ENCODE peak calls at places on chromosome 5, in four cellular contexts. One of them, this sample, is unnamed.

GRCh38 chr5:151157426-151158286 is at the start of gene ANXA6:
- DNase-seq in K562: peak
- DNase-seq in A549: peak
- DNase-seq in WTC11: peak
- DNase-seq in this sample: peak

GRCh38 chr5:87722286-87722685 is 309.6 kb upstream of the CCNH start:
- DNase-seq in A549: no peak
- DNase-seq in K562: no peak
- DNase-seq in WTC11: no peak
- DNase-seq in this sample: no peak

GRCh38 chr5:110817437-110817836 is 78.6 kb downstream of the SLC25A46 start:
- DNase-seq in WTC11: no peak
- DNase-seq in A549: no peak
- DNase-seq in K562: peak
- DNase-seq in this sample: no peak

GRCh38 chr5:19855453-19855852 is 132.5 kb downstream of the CDH18 start:
- DNase-seq in A549: no peak
- DNase-seq in WTC11: no peak
- DNase-seq in K562: no peak
- DNase-seq in this sample: no peak

GRCh38 chr5:175214152-175214551 is 229.8 kb downstream of the DRD1 start:
- DNase-seq in K562: no peak
- DNase-seq in WTC11: no peak
- DNase-seq in A549: peak
- DNase-seq in this sample: no peak

GRCh38 chr5:56012281-56012963 is 17.7 kb upstream of the IL6ST start:
- DNase-seq in K562: no peak
- DNase-seq in WTC11: no peak
- DNase-seq in A549: no peak
- DNase-seq in this sample: peak

GRCh38 chr5:40906351-40906751 is 2.9 kb upstream of the C7 start:
- DNase-seq in WTC11: no peak
- DNase-seq in K562: no peak
- DNase-seq in A549: no peak
- DNase-seq in this sample: peak

GRCh38 chr5:57940236-57940635 is 457.6 kb upstream of the ACTBL2 start:
- DNase-seq in WTC11: no peak
- DNase-seq in K562: no peak
- DNase-seq in A549: no peak
- DNase-seq in this sample: no peak

GRCh38 chr5:105677291-105677690 is 1993.4 kb downstream of the EFNA5 start:
- DNase-seq in K562: no peak
- DNase-seq in A549: no peak
- DNase-seq in WTC11: no peak
- DNase-seq in this sample: no peak

GRCh38 chr5:87770601-87771121 is 357.9 kb upstream of the CCNH start:
- DNase-seq in WTC11: peak
- DNase-seq in A549: no peak
- DNase-seq in K562: no peak
- DNase-seq in this sample: no peak

GRCh38 chr5:4116834-4117233 is 521.2 kb downstream of the IRX1 start:
- DNase-seq in WTC11: no peak
- DNase-seq in K562: no peak
- DNase-seq in A549: no peak
- DNase-seq in this sample: no peak

GRCh38 chr5:41193462-41194166 is 19.7 kb downstream of the C6 start:
- DNase-seq in A549: no peak
- DNase-seq in K562: no peak
- DNase-seq in WTC11: no peak
- DNase-seq in this sample: peak

GRCh38 chr5:95241-95980 is 3.4 kb downstream of the PLEKHG4B start:
- DNase-seq in WTC11: no peak
- DNase-seq in A549: no peak
- DNase-seq in K562: no peak
- DNase-seq in this sample: no peak

GRCh38 chr5:154473581-154474266 is 4.3 kb downstream of the HAND1 start:
- DNase-seq in WTC11: peak
- DNase-seq in A549: no peak
- DNase-seq in K562: no peak
- DNase-seq in this sample: no peak

GRCh38 chr5:76855961-76856360 is 6.1 kb downstream of the S100Z start:
- DNase-seq in K562: peak
- DNase-seq in WTC11: no peak
- DNase-seq in A549: no peak
- DNase-seq in this sample: no peak

GRCh38 chr5:59099270-59099994 is 516.6 kb downstream of the RAB3C start:
- DNase-seq in WTC11: no peak
- DNase-seq in K562: no peak
- DNase-seq in A549: peak
- DNase-seq in this sample: peak

GRCh38 chr5:66633754-66634153 is 37.6 kb downstream of the MAST4 start:
- DNase-seq in A549: no peak
- DNase-seq in WTC11: no peak
- DNase-seq in K562: no peak
- DNase-seq in this sample: peak

GRCh38 chr5:94113-94892 is 2.3 kb downstream of the PLEKHG4B start:
- DNase-seq in WTC11: no peak
- DNase-seq in A549: no peak
- DNase-seq in K562: no peak
- DNase-seq in this sample: no peak

GRCh38 chr5:1783214-1783551 is 16.5 kb downstream of the MRPL36 start:
- DNase-seq in A549: no peak
- DNase-seq in K562: peak
- DNase-seq in WTC11: no peak
- DNase-seq in this sample: no peak

DNA sequence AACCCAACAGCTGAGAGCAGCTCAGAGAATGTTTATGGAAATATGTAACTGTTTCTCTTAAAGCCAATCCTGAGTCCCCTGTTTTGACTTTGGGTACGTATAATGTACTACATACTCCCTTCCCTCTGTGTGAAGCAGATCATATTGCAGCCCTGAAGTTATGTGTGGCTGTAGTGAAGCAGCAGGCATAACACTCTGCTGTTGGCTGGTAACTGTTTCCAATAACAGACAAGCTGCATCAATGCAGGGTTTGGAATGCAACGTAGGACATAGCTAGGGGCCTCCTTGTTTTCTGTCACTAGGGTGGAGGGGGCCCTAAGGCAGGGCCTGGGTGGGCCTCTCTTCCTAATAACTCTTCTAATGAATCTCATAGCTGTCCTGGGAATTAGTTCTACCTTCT is 129.7 kb upstream of the HMHB1 start:
- DNase-seq in WTC11: no peak
- DNase-seq in K562: no peak
- DNase-seq in A549: no peak
- DNase-seq in this sample: no peak
- TF ChIP-seq HMGXB4 in WTC11: no peak
- TF ChIP-seq HMGXB4 in K562: no peak
- TF ChIP-seq HMGXB4 in A549: no peak
- TF ChIP-seq HMGXB4 in this sample: no peak

GRCh38 chr5:26339576-26339975 is 698.8 kb downstream of the CDH9 start:
- DNase-seq in WTC11: no peak
- DNase-seq in K562: no peak
- DNase-seq in A549: no peak
- DNase-seq in this sample: no peak
- TF ChIP-seq HMGXB4 in WTC11: no peak
- TF ChIP-seq HMGXB4 in K562: no peak
- TF ChIP-seq HMGXB4 in A549: no peak
- TF ChIP-seq HMGXB4 in this sample: no peak

GRCh38 chr5:161546463-161547301 is at the start of gene GABRB2:
- DNase-seq in A549: no peak
- DNase-seq in WTC11: peak
- DNase-seq in K562: peak
- DNase-seq in this sample: peak

GRCh38 chr5:161549106-161549505 is 2.6 kb upstream of the GABRB2 start:
- DNase-seq in WTC11: peak
- DNase-seq in A549: no peak
- DNase-seq in K562: no peak
- DNase-seq in this sample: no peak

GRCh38 chr5:161545701-161546462 is 643 bp downstream of the GABRB2 start:
- DNase-seq in WTC11: no peak
- DNase-seq in K562: no peak
- DNase-seq in A549: no peak
- DNase-seq in this sample: no peak

GRCh38 chr5:161547573-161548471 is 1.3 kb upstream of the GABRB2 start:
- DNase-seq in A549: no peak
- DNase-seq in K562: no peak
- DNase-seq in WTC11: peak
- DNase-seq in this sample: no peak

DNA sequence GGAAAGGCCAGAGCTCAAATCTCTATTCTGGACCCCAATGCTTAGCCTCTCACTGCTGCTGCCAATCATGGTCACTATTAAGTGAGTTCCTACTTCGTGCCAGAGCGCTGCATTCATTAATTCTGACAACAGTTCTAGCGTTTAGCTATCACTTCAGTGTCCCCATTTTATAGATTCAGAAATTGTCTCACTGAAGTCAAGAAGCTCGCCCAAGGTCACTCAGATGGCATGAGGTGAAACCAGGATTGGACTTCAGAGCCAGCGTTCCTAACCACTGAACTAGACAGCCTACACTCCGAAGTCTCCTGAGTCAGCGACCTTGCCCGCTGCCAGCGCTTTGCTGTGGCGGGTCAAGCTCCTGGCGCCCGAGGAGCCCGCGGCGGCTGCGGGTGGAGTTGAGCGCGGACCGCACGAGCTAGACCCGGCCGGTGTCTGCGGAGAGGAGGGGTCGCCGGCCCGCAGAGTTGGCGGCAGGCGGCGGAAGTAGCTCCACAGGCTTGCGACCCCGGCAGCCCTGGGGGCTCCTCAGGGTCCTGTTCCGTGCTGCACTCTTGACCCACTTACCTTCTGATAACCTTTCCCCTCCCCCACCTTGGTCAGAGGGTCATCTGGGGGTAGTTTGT is 2.1 kb upstream of the GABRB2 start:
- DNase-seq in K562: no peak
- DNase-seq in A549: no peak
- DNase-seq in WTC11: peak
- DNase-seq in this sample: no peak
- TF ChIP-seq HMGXB4 in K562: no peak
- TF ChIP-seq HMGXB4 in A549: no peak
- TF ChIP-seq HMGXB4 in WTC11: no peak
- TF ChIP-seq HMGXB4 in this sample: no peak

GRCh38 chr5:172870807-172871431 is 36.9 kb downstream of the ERGIC1 start:
- DNase-seq in K562: no peak
- DNase-seq in WTC11: no peak
- DNase-seq in A549: no peak
- DNase-seq in this sample: no peak
- TF ChIP-seq HMGXB4 in K562: no peak
- TF ChIP-seq HMGXB4 in WTC11: no peak
- TF ChIP-seq HMGXB4 in A549: no peak
- TF ChIP-seq HMGXB4 in this sample: no peak

DNA sequence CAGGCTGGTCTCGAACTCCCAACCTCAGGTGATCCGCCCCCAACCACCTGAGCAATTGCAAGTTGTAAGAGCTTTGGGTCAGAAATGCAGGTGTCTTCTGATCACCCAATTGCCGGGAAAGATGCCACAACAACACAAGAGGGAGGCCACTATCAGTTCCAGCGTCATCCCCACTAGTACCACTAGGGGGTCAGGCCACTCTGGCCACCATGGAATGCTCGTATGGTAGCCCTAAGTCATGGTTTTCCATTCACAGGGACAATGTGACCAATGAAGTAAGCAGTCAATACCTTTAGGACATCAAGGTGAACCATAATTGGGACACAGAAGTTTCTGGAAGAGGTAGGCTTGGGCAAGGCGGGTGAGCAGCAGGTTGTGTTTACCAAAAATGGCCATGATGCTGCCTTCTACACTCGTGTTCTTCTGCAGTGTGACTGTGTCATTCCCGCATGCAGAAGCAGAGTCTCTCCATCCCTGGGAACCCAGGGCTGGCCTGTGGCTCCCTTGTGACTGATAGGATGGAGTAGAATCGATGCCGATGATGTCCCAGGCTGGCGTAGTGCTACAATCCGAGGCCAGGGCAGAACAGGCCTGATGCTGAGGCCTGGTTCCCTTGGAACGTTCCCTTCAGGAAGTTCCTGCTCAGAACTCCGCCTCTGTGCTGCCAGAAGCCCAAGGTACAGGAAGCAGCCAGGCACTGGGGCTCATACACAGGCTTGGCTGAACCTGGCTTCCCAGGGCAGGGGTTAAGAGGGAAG is 42.2 kb upstream of the ANKRD33B start:
- DNase-seq in A549: peak
- DNase-seq in WTC11: peak
- DNase-seq in K562: peak
- DNase-seq in this sample: no peak
- TF ChIP-seq HMGXB4 in A549: no peak
- TF ChIP-seq HMGXB4 in WTC11: no peak
- TF ChIP-seq HMGXB4 in K562: no peak
- TF ChIP-seq HMGXB4 in this sample: no peak

GRCh38 chr5:126543660-126544059 is 51.4 kb downstream of the ALDH7A1 start:
- DNase-seq in A549: no peak
- DNase-seq in WTC11: no peak
- DNase-seq in K562: no peak
- DNase-seq in this sample: peak
- TF ChIP-seq HMGXB4 in A549: no peak
- TF ChIP-seq HMGXB4 in WTC11: no peak
- TF ChIP-seq HMGXB4 in K562: no peak
- TF ChIP-seq HMGXB4 in this sample: no peak